ENCODE peak calls at places on chromosomes 6 and 20, in six cellular contexts. V is cardiac fibroblast, U is BJ, T is HL-60, E is HFF-Myc, S is breast epithelium. M is an unnamed sample.

GRCh38 chr6:8858854-8859257 is 423.5 kb upstream of the SLC35B3 start:
- DNase-seq in V (no peak), U (no peak), E (no peak), T (no peak), S (no peak), M (no peak)

GRCh38 chr6:138226011-138226410 is 7.7 kb upstream of the PBOV1 start:
- DNase-seq in U (no peak), S (no peak), E (no peak), T (no peak), V (no peak), M (no peak)

GRCh38 chr6:98039876-98040605 is 757.0 kb upstream of the MMS22L start:
- DNase-seq in T (no peak), V (peak), S (no peak), U (no peak), E (no peak), M (no peak)

GRCh38 chr20:13441388-13441787 is 197.3 kb downstream of the TASP1 start:
- DNase-seq in E (no peak), T (no peak), U (no peak), V (no peak), S (no peak), M (no peak)

GRCh38 chr20:50709574-50709973 is 18.2 kb upstream of the RIPOR3 start:
- DNase-seq in V (no peak), U (no peak), T (no peak), E (no peak), S (no peak), M (no peak)

GRCh38 chr20:41627001-41627400 is 8.8 kb upstream of the CHD6 start:
- DNase-seq in T (no peak), V (no peak), E (no peak), S (no peak), U (no peak), M (no peak)

GRCh38 chr6:19320066-19320465 is 517.1 kb upstream of the ID4 start:
- DNase-seq in U (no peak), V (no peak), T (no peak), E (no peak), S (peak), M (no peak)

GRCh38 chr6:149354009-149354408 is 36.5 kb downstream of the TAB2 start:
- DNase-seq in T (no peak), V (no peak), E (no peak), U (no peak), S (no peak), M (no peak)

GRCh38 chr6:125962900-125963497 is 6.4 kb downstream of the HINT3 start:
- DNase-seq in T (no peak), U (no peak), V (no peak), S (no peak), E (no peak), M (no peak)

GRCh38 chr6:18148304-18149025 is 6.4 kb downstream of the TPMT start:
- DNase-seq in S (no peak), T (no peak), U (peak), E (peak), V (peak), M (peak)

GRCh38 chr6:118597636-118598035 is 49.5 kb downstream of the PLN start:
- DNase-seq in S (no peak), U (no peak), V (no peak), T (no peak), E (no peak), M (no peak)
- TF ChIP-seq CTCF in S (no peak), U (no peak), V (no peak), T (no peak), E (no peak), M (no peak)

GRCh38 chr6:107737397-107737793 is 86.7 kb downstream of the SCML4 start:
- DNase-seq in T (no peak), S (no peak), V (no peak), U (no peak), E (no peak), M (no peak)
- H3K4me3 ChIP-seq in T (no peak), S (no peak), V (no peak), U (no peak), E (no peak), M (no peak)

GRCh38 chr6:47592466-47592865 is 105.9 kb upstream of the ADGRF4 start:
- DNase-seq in T (no peak), V (no peak), U (no peak), E (no peak), S (no peak), M (no peak)

GRCh38 chr6:47581591-47581990 is 104.0 kb downstream of the CD2AP start:
- DNase-seq in S (no peak), V (no peak), E (no peak), U (no peak), T (no peak), M (no peak)

DNA sequence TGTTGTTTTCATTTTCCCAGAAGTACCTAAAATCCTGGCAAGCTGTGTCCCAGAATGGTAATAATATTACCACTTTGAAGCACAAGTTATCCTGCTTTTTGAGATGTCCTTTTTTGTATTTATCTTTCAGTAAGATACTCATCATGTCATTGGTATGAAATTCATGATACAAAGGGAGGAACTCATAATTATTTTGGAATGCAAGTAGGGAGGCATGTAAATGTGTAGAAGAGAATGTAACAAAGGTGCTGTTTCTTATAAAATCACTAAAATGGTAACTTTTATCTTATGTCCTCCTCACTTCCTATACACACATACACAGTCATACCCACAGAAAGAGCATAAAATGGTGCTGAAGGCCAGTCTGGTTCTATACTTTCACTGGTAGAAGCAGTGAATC is 109.9 kb downstream of the CD2AP start:
- DNase-seq in V (no peak), E (no peak), S (no peak), U (peak), T (no peak), M (peak)
- TF ChIP-seq CTCF in V (no peak), E (no peak), S (no peak), U (no peak), T (no peak), M (no peak)

DNA sequence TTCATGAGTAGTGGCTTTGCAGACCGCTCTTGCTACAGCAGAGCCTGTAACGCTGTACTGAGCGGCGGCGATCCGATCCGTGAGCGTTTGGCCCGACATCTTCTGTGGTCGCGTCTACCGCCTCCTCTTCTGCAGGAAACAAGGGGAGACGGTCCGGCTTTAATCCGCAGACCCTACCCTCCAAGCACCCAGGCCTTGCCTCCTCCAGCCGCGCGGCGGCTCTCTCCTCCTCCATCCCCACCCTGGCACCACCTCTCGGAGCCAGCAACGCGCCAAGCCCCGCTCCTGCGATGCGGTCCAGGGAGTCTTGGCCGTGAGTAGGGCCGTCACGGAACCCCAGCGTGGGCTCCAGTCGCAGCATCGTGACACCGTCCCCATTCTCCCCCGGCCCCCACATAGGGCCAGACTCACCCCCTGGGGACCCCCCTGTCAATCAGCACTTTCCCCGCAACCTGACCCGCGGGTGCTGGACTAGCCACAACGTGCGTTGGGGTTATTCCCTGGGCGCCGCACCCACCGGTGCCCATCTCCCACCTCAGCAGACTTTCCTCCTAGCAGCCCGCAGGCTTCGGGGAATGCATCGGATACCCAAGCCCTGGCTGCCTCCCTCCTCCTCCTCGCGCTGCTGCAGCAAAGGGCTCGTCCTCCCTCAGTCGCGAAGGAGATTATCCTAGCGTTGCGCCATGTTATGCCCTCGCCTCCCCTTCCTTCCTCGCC is 914 bp downstream of the SNAP91 start:
- DNase-seq in T (no peak), V (peak), S (no peak), U (no peak), E (no peak), M (no peak)
- H3K4me3 ChIP-seq in T (no peak), V (peak), S (peak), U (peak), E (peak), M (peak)

GRCh38 chr6:15220062-15220461 is 25.8 kb upstream of the JARID2 start:
- DNase-seq in V (no peak), U (no peak), T (no peak), E (no peak), S (no peak), M (no peak)
- TF ChIP-seq CTCF in V (no peak), U (no peak), T (no peak), E (no peak), S (no peak), M (no peak)

DNA sequence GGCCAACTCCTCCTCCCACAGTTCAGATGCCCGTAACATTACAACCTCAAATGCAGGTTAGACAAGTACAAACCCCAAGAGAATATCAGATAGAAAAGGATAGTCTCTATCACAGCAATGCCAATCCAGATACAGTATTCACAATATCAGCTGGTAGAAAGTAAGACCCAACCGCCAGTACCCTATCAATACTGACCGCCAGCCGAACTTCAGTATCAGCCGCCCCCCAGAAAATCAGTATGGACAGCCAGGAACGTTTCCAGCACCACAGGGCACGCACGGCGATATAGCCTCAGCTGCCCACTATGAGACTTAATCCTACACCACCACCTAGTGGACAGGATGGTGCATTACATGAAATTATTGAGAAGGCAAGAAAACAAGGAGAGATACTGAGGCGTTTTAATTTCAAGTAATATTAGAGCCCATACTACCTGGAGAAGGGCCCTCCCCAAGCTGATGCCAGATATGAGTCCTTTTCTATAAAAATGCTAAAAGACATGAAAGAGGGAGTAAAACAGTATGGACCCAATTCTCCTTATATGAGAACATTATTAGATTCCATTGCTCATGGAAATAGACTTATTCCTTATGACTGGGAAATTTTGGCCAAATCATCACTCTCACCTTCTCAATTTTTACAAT is 17.6 kb upstream of the EIF2S2 start:
- DNase-seq in V (peak), S (no peak), E (peak), U (no peak), T (no peak), M (peak)
- H3K4me3 ChIP-seq in V (no peak), S (peak), E (no peak), U (no peak), T (no peak), M (no peak)

DNA sequence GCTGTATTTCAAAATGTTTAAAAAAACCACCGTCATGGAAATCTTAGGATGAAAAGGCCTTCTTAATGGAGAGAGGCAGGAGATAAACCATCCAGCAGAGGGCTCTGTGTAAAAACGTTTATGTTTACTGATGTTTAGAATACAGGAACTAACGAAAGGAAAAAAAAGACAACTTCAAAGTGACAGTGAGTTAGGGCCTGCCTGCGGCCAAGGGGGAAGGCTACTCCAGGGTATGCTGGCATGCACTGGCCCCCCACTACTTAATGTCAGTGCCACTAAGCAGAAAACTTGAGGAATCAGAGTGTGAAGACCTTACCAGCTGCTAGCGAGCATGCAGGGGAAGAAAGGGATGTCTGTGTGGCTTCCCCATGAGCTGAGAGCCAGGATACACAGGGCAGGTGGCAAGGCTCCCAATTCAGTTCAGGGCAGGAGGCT is 47.7 kb downstream of the AKAP7 start:
- DNase-seq in V (peak), S (no peak), E (peak), U (no peak), T (no peak), M (peak)
- TF ChIP-seq CTCF in V (peak), S (peak), E (peak), U (peak), T (no peak), M (peak)

M was measured in fibroblast of the aortic adventitia.